ENCODE peak calls at places on chromosomes 3 and 15, in seven cellular contexts. W is uterus, Q is sigmoid colon, H is thoracic aorta, X is stomach, T is psoas muscle, O is upper lobe of right lung. R is an unnamed sample. For H3K4me1, the result is how much of the 10 kb centered on the place peaks cover.

GRCh38 chr15:71792521-71792920 is 17.8 kb upstream of the NR2E3 start:
- DNase-seq in W (no peak), Q (no peak), H (no peak), X (no peak), T (no peak), O (no peak), R (no peak)

GRCh38 chr3:34268032-34268760 is 469.8 kb downstream of the PDCD6IP start:
- DNase-seq in W (no peak), Q (no peak), H (no peak), X (no peak), T (no peak), O (no peak), R (no peak)

GRCh38 chr3:29409409-29409808 is 128.5 kb downstream of the RBMS3 start:
- DNase-seq in W (no peak), Q (no peak), H (no peak), X (no peak), T (no peak), O (no peak), R (no peak)

GRCh38 chr3:48130321-48130881 is 57.8 kb downstream of the CDC25A start:
- DNase-seq in W (peak), Q (peak), H (peak), X (peak), T (peak), O (peak), R (peak)

GRCh38 chr3:15781637-15782402 is 16.0 kb downstream of the ANKRD28 start:
- DNase-seq in W (no peak), Q (no peak), H (no peak), X (no peak), T (no peak), O (no peak), R (no peak)

GRCh38 chr3:188037965-188038581 is 115.9 kb upstream of the LPP start:
- DNase-seq in W (no peak), Q (no peak), H (no peak), X (no peak), T (no peak), O (no peak), R (peak)

GRCh38 chr15:26771168-26771916 is 1.5 kb downstream of the GABRB3 start:
- DNase-seq in W (no peak), Q (no peak), H (no peak), X (peak), T (peak), O (peak), R (no peak)

GRCh38 chr15:88385078-88385700 is 82.0 kb downstream of the MRPL46 start:
- DNase-seq in W (no peak), Q (no peak), H (no peak), X (no peak), T (no peak), O (no peak), R (no peak)

GRCh38 chr3:23819599-23820360 is 14.0 kb downstream of the UBE2E1 start:
- DNase-seq in W (no peak), Q (no peak), H (no peak), X (no peak), T (no peak), O (no peak), R (no peak)

GRCh38 chr15:70539912-70540520 is 223.3 kb downstream of the UACA start:
- DNase-seq in W (no peak), Q (peak), H (no peak), X (no peak), T (no peak), O (no peak), R (no peak)

GRCh38 chr3:166291510-166291909 is 454.3 kb upstream of the BCHE start:
- DNase-seq in W (no peak), Q (no peak), H (no peak), X (no peak), T (no peak), O (no peak), R (no peak)

GRCh38 chr3:174614046-174614445 is 245.1 kb upstream of the NAALADL2 start:
- DNase-seq in W (no peak), Q (no peak), H (no peak), X (no peak), T (no peak), O (no peak), R (no peak)

GRCh38 chr15:48963524-48964113 is at the start of gene SHC4:
- DNase-seq in W (peak), Q (peak), H (no peak), X (peak), T (peak), O (peak), R (peak)

GRCh38 chr3:64150527-64151238 is 74.6 kb downstream of the PRICKLE2 start:
- DNase-seq in W (peak), Q (peak), H (peak), X (peak), T (peak), O (peak), R (peak)

GRCh38 chr3:23696842-23697241 is 108.9 kb upstream of the UBE2E1 start:
- DNase-seq in W (no peak), Q (no peak), H (no peak), X (no peak), T (no peak), O (no peak), R (no peak)

GRCh38 chr3:82000773-82001172 is 239.3 kb upstream of the GBE1 start:
- DNase-seq in W (no peak), Q (no peak), H (no peak), X (peak), T (no peak), O (no peak), R (no peak)

GRCh38 chr15:37095197-37095992 is 5.0 kb downstream of the MEIS2 start:
- DNase-seq in W (peak), Q (no peak), H (no peak), X (no peak), T (no peak), O (no peak), R (peak)

GRCh38 chr15:37095993-37096877 is 4.1 kb downstream of the MEIS2 start:
- DNase-seq in W (peak), Q (peak), H (no peak), X (no peak), T (no peak), O (no peak), R (peak)

GRCh38 chr15:37094542-37095196 is 5.7 kb downstream of the MEIS2 start:
- DNase-seq in W (no peak), Q (no peak), H (no peak), X (no peak), T (no peak), O (no peak), R (no peak)

GRCh38 chr15:37090543-37091175 is 9.7 kb downstream of the MEIS2 start:
- DNase-seq in W (no peak), Q (no peak), H (no peak), X (no peak), T (no peak), O (no peak), R (no peak)

DNA sequence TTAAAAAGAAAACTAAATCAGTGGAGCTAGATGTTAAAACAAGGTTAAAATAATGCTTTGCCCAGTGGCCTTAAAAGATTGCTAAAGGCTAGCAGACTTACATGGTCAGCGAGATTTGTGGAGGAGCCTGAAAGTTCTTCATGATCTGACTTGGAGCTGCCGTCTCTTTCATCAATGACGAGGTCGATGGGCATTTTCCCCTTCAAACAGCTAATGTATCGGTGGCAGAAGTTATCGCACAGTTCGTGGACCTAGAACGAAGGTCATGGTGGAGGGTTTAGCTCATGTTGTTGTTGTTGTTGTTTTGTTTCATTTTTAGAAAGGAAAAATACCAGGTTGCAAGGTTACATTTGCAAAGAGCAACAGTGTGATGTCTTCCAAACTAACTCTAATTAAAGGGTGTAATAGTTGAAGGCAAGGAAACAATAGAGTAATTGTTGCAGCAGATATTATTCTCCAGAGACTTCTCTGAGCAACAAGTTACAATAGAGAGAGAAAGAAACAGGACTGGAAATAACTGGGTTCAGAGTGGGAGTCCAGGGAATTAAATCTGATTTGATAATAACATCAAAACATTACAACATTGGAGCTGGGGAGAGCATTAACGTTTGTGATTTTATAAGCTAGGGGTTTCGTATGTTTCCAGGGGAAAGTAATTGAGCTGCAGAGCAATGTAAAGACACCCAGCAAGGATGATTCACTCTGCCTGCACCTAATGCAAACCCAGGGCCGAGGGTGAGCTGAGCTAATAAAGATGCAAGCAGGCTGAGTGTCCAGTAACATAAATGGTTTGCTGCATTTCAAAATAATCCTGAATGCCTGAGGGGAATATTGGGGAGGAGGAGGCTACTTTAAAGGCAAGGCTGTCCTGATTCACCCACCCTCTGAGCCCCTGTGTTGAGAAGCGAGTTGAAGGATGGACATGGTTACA is 6.6 kb downstream of the MEIS2 start:
- DNase-seq in W (no peak), Q (no peak), H (no peak), X (no peak), T (no peak), O (no peak), R (no peak)
- H3K4me3 ChIP-seq in W (peak), Q (peak), H (peak), X (peak), T (no peak), O (peak), R (peak)

DNA sequence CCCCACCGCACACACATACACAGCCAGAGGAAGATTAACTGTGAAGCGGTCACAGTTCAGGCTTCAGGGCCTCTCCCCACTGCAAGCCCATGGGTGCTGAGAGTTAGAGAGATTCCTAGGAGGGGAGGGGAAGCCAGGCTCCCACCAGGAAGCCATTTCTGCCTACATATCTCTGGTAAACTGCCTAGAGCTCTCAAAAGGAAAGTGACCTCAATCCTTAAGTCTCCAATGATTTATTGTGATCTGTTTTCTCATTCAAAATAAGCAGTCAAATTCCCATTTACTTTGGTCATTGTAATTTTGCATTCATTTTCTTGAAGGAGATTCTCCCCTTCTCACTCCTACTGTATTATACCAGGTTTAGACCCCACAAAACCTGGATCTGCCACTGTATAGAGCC is 141.0 kb upstream of the BNIP2 start:
- DNase-seq in W (no peak), Q (no peak), H (no peak), X (no peak), T (no peak), O (no peak), R (no peak)
- H3K4me1 ChIP-seq in W (under half), Q (under half), H (under half), X (under half), T (under half), O (under half), R (under half)

GRCh38 chr3:183272792-183273191 is 19.7 kb downstream of the B3GNT5 start:
- DNase-seq in W (no peak), Q (no peak), H (no peak), X (no peak), T (no peak), O (no peak), R (no peak)

GRCh38 chr3:183275418-183275817 is 22.4 kb downstream of the B3GNT5 start:
- DNase-seq in W (no peak), Q (no peak), H (no peak), X (no peak), T (no peak), O (no peak), R (no peak)

GRCh38 chr3:183277260-183277659 is 24.2 kb downstream of the B3GNT5 start:
- DNase-seq in W (no peak), Q (no peak), H (no peak), X (no peak), T (no peak), O (no peak), R (no peak)

GRCh38 chr3:183272142-183272541 is 19.1 kb downstream of the B3GNT5 start:
- DNase-seq in W (no peak), Q (no peak), H (no peak), X (no peak), T (no peak), O (no peak), R (no peak)

DNA sequence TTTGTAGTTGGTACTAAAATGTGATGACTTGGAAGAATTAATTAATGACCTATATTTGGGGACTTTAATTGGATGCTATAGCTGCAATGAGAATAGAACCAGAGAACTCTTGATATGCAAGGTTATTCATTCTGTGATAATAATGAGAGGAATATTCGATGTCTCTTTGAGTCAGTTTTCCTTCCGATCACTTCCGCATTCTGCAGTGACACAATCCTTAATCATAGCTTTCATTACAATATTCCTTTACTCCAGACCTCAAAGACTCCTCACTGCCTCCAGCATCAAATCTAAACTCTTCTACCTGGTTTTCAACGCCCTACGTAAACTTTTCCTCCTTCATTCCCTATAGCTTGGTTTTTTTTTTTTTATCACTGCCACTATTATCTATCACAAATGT is 21.6 kb downstream of the B3GNT5 start:
- DNase-seq in W (no peak), Q (no peak), H (no peak), X (no peak), T (no peak), O (no peak), R (no peak)
- H3K4me3 ChIP-seq in W (no peak), Q (no peak), H (no peak), X (no peak), T (no peak), O (no peak), R (no peak)

GRCh38 chr3:101676219-101676764 is 640 bp downstream of the ZBTB11 start:
- DNase-seq in W (peak), Q (peak), H (peak), X (peak), T (peak), O (peak), R (peak)

GRCh38 chr3:101675709-101676218 is 1.2 kb downstream of the ZBTB11 start:
- DNase-seq in W (peak), Q (no peak), H (no peak), X (no peak), T (peak), O (peak), R (peak)

GRCh38 chr3:101676765-101677435 is at the start of gene ZBTB11:
- DNase-seq in W (peak), Q (peak), H (peak), X (peak), T (peak), O (peak), R (peak)

GRCh38 chr3:101680466-101680865 is 3.5 kb upstream of the ZBTB11 start:
- DNase-seq in W (no peak), Q (no peak), H (no peak), X (no peak), T (no peak), O (no peak), R (no peak)

DNA sequence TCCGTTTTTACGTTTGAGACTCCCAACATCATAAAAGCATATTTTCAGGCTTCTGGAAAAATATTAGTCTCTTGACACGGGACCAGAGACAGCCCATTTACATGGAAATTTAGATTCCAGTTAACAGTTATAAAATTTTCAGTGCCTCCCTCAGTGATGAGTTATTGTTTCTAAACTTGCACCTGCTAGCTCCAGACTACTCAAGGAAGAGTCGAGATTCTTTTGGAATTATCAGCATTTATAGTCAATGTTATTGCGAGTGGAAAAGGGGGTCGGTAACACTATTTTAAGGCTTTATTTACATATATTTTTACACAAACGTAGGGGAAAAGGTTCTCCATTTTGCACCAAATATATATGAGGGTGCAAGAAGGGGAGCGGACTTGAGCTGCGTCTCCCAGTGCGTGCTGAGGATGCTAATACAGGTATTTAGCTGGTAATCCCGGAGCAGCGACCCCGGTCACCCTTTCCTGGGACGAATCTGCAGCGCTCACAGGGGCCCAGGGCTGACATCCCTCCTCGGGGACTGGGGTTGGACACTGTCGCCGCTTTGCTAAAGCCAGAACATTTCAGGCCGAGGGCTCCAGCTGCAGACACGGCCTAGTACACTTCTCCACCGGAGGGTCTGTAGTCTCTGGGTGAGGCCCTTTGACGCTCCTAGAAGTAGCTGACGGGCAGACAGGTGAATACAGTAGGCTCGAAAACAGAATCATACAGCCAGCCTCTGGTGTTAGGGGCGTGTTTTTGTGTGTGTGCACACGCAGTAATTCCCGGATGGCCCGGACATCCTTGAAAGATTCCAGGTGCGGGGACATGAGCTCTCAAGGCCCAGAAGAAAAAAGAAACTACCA is 729 bp upstream of the ZBTB11 start:
- DNase-seq in W (peak), Q (no peak), H (no peak), X (no peak), T (no peak), O (no peak), R (peak)
- H3K4me1 ChIP-seq in W (under half), Q (under half), H (under half), X (half or more), T (under half), O (under half), R (under half)

DNA sequence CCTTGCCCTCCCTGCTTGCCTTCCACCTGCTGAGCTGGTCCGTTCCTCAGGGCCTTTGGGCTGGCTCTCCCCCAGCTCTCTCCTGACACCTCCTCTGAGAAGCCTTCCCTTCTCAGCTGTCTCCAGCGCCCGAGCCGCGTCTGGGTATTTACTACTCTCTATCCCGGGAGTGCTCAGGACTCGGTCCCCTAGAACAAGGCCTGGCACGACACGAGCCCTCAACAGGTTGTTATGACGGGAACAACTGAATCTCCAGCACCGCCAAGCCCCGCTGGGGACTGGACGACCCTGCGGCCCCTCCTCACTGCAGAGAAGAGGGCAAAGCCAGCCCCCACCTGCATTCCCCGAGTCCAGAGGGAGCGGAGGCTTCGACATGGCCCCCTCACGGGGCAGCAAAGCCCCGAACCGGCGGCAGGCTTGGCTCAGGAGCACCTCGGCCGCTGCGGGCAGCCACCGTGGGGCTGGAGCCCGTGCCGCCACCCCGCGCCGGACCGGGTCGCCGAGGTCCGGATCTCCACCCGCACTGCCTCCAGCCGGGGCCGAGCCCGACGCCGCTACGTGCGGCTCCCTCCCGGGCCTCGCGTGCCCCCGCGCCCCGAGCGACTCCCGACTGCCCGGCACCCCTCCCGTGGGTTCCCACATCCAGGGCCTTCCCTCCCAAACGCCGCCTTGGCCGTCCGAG is 792 bp downstream of the TPRA1 start:
- DNase-seq in W (no peak), Q (no peak), H (no peak), X (no peak), T (no peak), O (peak), R (peak)
- H3K4me3 ChIP-seq in W (peak), Q (peak), H (peak), X (peak), T (peak), O (peak), R (peak)

GRCh38 chr15:51652084-51652668 is 29.1 kb upstream of the SCG3 start:
- DNase-seq in W (no peak), Q (no peak), H (no peak), X (no peak), T (no peak), O (no peak), R (no peak)

GRCh38 chr15:51647128-51647562 is 24.6 kb upstream of the DMXL2 start:
- DNase-seq in W (no peak), Q (peak), H (no peak), X (peak), T (peak), O (no peak), R (no peak)

DNA sequence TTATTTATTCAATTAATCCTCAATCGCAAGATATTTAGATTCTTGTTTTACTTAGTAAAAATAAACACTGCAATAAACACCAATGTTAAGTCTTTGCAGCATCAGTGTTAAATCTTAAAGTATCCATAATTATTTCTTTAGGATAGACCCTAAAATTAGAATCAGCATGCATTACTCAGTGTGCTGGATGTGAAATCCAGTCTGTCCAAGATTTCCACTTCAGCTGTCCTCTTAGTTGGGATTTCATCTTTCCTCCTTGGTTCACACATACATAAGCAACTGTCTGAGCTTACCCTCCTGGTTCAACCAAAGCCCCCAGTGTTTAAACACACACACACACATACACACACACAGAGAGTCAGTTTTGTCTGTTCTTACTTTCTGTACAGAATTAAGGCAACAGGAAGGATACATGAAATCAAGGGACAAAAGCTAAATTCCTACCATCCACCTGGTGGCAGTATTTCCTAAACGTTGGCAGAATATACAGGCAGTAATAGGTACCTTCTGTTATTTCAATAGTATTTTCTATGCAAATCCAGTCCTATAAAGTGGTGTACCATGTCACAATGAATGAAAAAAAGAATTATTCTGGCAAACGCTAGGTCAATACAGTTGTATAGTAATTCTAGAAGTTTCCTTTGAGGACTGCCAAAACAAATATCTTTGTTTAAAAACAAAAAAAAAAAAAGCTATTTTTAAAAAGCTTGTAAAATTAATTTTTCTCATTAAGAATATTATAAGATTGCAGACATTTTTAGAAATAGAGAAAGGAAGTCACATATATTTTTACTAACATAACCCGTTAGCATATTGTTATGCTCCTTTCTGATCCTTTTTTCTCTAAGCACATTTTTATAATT is 27.3 kb upstream of the DMXL2 start:
- DNase-seq in W (no peak), Q (no peak), H (no peak), X (no peak), T (no peak), O (no peak), R (no peak)
- H3K4me1 ChIP-seq in W (under half), Q (under half), H (under half), X (under half), T (under half), O (under half), R (under half)